ENCODE peak calls at places on chromosomes 4 and X, in four cellular contexts. One of them, this sample, is unnamed.

GRCh38 chr4:11814758-11815157 is 386.1 kb upstream of the HS3ST1 start:
- DNase-seq in lung: no peak
- DNase-seq in suprapubic skin: no peak
- DNase-seq in K562: no peak
- DNase-seq in this sample: no peak

GRCh38 chr4:124717101-124717500 is 4.6 kb upstream of the ANKRD50 start:
- DNase-seq in lung: no peak
- DNase-seq in K562: no peak
- DNase-seq in suprapubic skin: no peak
- DNase-seq in this sample: no peak

GRCh38 chr4:77443941-77444340 is 161.7 kb upstream of the CXCL13 start:
- DNase-seq in suprapubic skin: no peak
- DNase-seq in K562: no peak
- DNase-seq in lung: no peak
- DNase-seq in this sample: peak

GRCh38 chr4:180538384-180539052 is 1704.7 kb upstream of the TENM3 start:
- DNase-seq in K562: no peak
- DNase-seq in lung: no peak
- DNase-seq in suprapubic skin: no peak
- DNase-seq in this sample: no peak

GRCh38 chr4:7844247-7844991 is 95.2 kb downstream of the AFAP1 start:
- DNase-seq in suprapubic skin: peak
- DNase-seq in K562: peak
- DNase-seq in lung: peak
- DNase-seq in this sample: peak

GRCh38 chr4:94523033-94523590 is 71.4 kb downstream of the PDLIM5 start:
- DNase-seq in suprapubic skin: no peak
- DNase-seq in lung: no peak
- DNase-seq in K562: no peak
- DNase-seq in this sample: no peak

GRCh38 chr4:141759796-141760425 is 123.5 kb downstream of the IL15 start:
- DNase-seq in suprapubic skin: no peak
- DNase-seq in K562: no peak
- DNase-seq in lung: no peak
- DNase-seq in this sample: no peak

GRCh38 chr4:5956285-5957021 is 61.8 kb downstream of the C4orf50 start:
- DNase-seq in K562: no peak
- DNase-seq in lung: no peak
- DNase-seq in suprapubic skin: no peak
- DNase-seq in this sample: no peak

GRCh38 chr4:120801171-120801758 is 121.3 kb downstream of the PRDM5 start:
- DNase-seq in K562: no peak
- DNase-seq in lung: no peak
- DNase-seq in suprapubic skin: no peak
- DNase-seq in this sample: peak

GRCh38 chr4:153465583-153465921 is 608 bp upstream of the TMEM131L start:
- DNase-seq in K562: peak
- DNase-seq in suprapubic skin: peak
- DNase-seq in lung: peak
- DNase-seq in this sample: no peak

GRCh38 chr4:144894525-144894924 is 203.5 kb downstream of the ANAPC10 start:
- DNase-seq in K562: no peak
- DNase-seq in lung: no peak
- DNase-seq in suprapubic skin: no peak
- DNase-seq in this sample: no peak

GRCh38 chr4:142567199-142567598 is 278.9 kb downstream of the INPP4B start:
- DNase-seq in K562: no peak
- DNase-seq in lung: no peak
- DNase-seq in suprapubic skin: no peak
- DNase-seq in this sample: no peak

GRCh38 chr4:6221851-6222760 is 21.8 kb upstream of the JAKMIP1 start:
- DNase-seq in lung: no peak
- DNase-seq in suprapubic skin: no peak
- DNase-seq in K562: peak
- DNase-seq in this sample: no peak

GRCh38 chrX:84729809-84730208 is 227.6 kb upstream of the HDX start:
- DNase-seq in lung: no peak
- DNase-seq in K562: peak
- DNase-seq in suprapubic skin: no peak
- DNase-seq in this sample: peak

GRCh38 chr4:187172340-187172761 is 448.7 kb upstream of the FAT1 start:
- DNase-seq in lung: no peak
- DNase-seq in K562: no peak
- DNase-seq in suprapubic skin: no peak
- DNase-seq in this sample: no peak

GRCh38 chr4:158729716-158730559 is 6.7 kb upstream of the PPID start:
- DNase-seq in K562: no peak
- DNase-seq in suprapubic skin: no peak
- DNase-seq in lung: peak
- DNase-seq in this sample: peak

GRCh38 chr4:141036786-141037185 is 96.5 kb downstream of the RNF150 start:
- DNase-seq in K562: no peak
- DNase-seq in lung: no peak
- DNase-seq in suprapubic skin: no peak
- DNase-seq in this sample: no peak

GRCh38 chr4:38717604-38718003 is 53.6 kb downstream of the KLF3 start:
- DNase-seq in suprapubic skin: no peak
- DNase-seq in K562: no peak
- DNase-seq in lung: no peak
- DNase-seq in this sample: peak

GRCh38 chr4:155079866-155080265 is 128.6 kb upstream of the NPY2R start:
- DNase-seq in suprapubic skin: no peak
- DNase-seq in lung: no peak
- DNase-seq in K562: no peak
- DNase-seq in this sample: no peak

GRCh38 chr4:82648356-82648755 is 86.6 kb upstream of the TMEM150C start:
- DNase-seq in K562: no peak
- DNase-seq in lung: no peak
- DNase-seq in suprapubic skin: no peak
- DNase-seq in this sample: no peak

GRCh38 chrX:54248309-54248708 is 65.3 kb upstream of the FAM120C start:
- DNase-seq in suprapubic skin: no peak
- DNase-seq in lung: no peak
- DNase-seq in K562: no peak
- DNase-seq in this sample: peak

GRCh38 chr4:102678107-102678506 is 82.7 kb downstream of the MANBA start:
- DNase-seq in K562: no peak
- DNase-seq in suprapubic skin: no peak
- DNase-seq in lung: no peak
- DNase-seq in this sample: no peak

GRCh38 chr4:10608501-10609219 is 75.9 kb downstream of the CLNK start:
- DNase-seq in K562: no peak
- DNase-seq in suprapubic skin: no peak
- DNase-seq in lung: no peak
- DNase-seq in this sample: no peak

GRCh38 chr4:32884198-32884597 is 2164.0 kb downstream of the PCDH7 start:
- DNase-seq in suprapubic skin: no peak
- DNase-seq in K562: no peak
- DNase-seq in lung: no peak
- DNase-seq in this sample: no peak

GRCh38 chr4:141302926-141303325 is 82.2 kb downstream of the ZNF330 start:
- DNase-seq in suprapubic skin: no peak
- DNase-seq in lung: no peak
- DNase-seq in K562: no peak
- DNase-seq in this sample: no peak

GRCh38 chrX:23845316-23845932 is 62.3 kb downstream of the APOO start:
- DNase-seq in lung: no peak
- DNase-seq in K562: no peak
- DNase-seq in suprapubic skin: no peak
- DNase-seq in this sample: no peak

GRCh38 chr4:85807247-85807915 is 332.4 kb downstream of the ARHGAP24 start:
- DNase-seq in K562: no peak
- DNase-seq in lung: no peak
- DNase-seq in suprapubic skin: no peak
- DNase-seq in this sample: peak

GRCh38 chr4:189804884-189805283 is 135.8 kb upstream of the FRG1 start:
- DNase-seq in lung: no peak
- DNase-seq in K562: no peak
- DNase-seq in suprapubic skin: no peak
- DNase-seq in this sample: no peak

GRCh38 chr4:90127223-90127705 is at the start of gene CCSER1:
- DNase-seq in suprapubic skin: peak
- DNase-seq in lung: peak
- DNase-seq in K562: no peak
- DNase-seq in this sample: no peak
- TF ChIP-seq CTCF in suprapubic skin: no peak
- TF ChIP-seq CTCF in lung: no peak
- TF ChIP-seq CTCF in K562: no peak
- TF ChIP-seq CTCF in this sample: no peak

GRCh38 chr4:104490096-104490769 is 4.5 kb downstream of the CXXC4 start:
- DNase-seq in K562: no peak
- DNase-seq in suprapubic skin: no peak
- DNase-seq in lung: no peak
- DNase-seq in this sample: no peak
- H3K4me3 ChIP-seq in K562: no peak
- H3K4me3 ChIP-seq in suprapubic skin: peak
- H3K4me3 ChIP-seq in lung: no peak
- H3K4me3 ChIP-seq in this sample: no peak

GRCh38 chrX:114962209-114962608 is 55.2 kb downstream of the IL13RA2 start:
- DNase-seq in K562: no peak
- DNase-seq in suprapubic skin: no peak
- DNase-seq in lung: no peak
- DNase-seq in this sample: no peak

GRCh38 chrX:114964374-114964773 is 53.0 kb downstream of the IL13RA2 start:
- DNase-seq in K562: no peak
- DNase-seq in lung: no peak
- DNase-seq in suprapubic skin: no peak
- DNase-seq in this sample: no peak

DNA sequence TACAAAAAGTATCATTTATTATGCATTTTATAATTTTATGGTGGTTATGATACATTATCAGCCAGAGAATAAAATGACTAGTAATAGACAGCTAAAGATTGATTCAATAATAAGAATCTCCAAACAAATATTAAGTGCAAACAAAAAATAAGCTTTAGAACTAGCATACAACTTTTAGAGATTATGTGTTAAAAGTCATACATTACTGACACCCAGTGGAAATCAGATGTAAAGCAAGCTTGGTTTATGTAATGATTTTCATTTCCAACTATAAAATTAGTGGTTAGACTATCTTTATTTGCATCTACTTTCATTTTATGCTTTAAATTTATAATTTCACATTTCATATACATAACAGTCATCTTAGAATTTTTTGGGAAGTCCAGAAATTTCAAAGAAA is 57.7 kb downstream of the IL13RA2 start:
- DNase-seq in lung: no peak
- DNase-seq in suprapubic skin: no peak
- DNase-seq in K562: no peak
- DNase-seq in this sample: no peak
- TF ChIP-seq CTCF in lung: no peak
- TF ChIP-seq CTCF in suprapubic skin: peak
- TF ChIP-seq CTCF in K562: no peak
- TF ChIP-seq CTCF in this sample: peak

DNA sequence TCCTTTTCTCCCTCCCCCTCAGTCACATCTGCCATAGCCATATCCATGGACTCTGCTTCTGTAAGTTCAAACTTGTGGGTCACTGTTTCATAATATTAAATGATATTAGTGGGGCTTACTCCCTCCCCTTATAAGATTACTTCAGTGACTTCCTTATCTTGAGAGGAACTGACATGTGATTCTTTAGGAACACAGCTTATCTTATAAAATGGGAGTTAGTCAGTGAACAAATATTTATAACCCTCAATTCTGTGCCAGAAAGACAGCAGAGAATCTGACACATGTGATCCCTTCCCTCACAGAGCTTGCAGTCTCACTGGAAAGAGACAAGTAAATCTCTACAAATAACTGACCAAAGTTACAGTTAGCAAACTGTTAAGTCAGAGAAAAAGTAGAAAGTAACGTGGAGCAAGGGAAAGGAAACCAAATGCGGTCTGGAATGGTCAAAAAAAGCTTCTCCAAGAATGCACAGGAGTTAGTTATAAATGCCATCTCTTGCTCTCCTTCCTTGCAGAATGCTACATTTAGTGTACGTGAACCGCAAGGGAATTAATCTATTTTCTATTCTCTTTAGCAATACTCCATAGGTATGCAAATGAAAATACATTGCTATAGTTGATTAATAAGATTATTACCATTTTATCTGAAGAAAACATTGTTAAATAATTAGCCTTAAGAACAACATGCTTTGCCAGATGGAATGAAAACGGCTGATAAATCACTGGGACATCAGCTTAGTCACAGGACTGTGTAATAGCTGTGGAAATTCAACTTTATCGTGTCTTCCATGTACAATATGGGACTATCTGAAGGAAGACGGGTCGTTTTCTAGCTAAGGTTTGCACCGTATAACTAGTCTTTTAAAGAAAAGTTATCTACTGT is 29.0 kb downstream of the SGMS2 start:
- DNase-seq in suprapubic skin: no peak
- DNase-seq in K562: no peak
- DNase-seq in lung: no peak
- DNase-seq in this sample: peak
- H3K4me3 ChIP-seq in suprapubic skin: no peak
- H3K4me3 ChIP-seq in K562: no peak
- H3K4me3 ChIP-seq in lung: no peak
- H3K4me3 ChIP-seq in this sample: no peak

GRCh38 chrX:136148391-136148790 is 1.1 kb downstream of the FHL1 start:
- DNase-seq in suprapubic skin: no peak
- DNase-seq in K562: no peak
- DNase-seq in lung: no peak
- DNase-seq in this sample: no peak

GRCh38 chrX:136147966-136148365 is 633 bp downstream of the FHL1 start:
- DNase-seq in lung: no peak
- DNase-seq in K562: no peak
- DNase-seq in suprapubic skin: peak
- DNase-seq in this sample: no peak

GRCh38 chrX:136147320-136147901 is at the start of gene FHL1:
- DNase-seq in K562: peak
- DNase-seq in lung: no peak
- DNase-seq in suprapubic skin: peak
- DNase-seq in this sample: no peak

GRCh38 chrX:136143714-136144113 is 3.6 kb upstream of the FHL1 start:
- DNase-seq in suprapubic skin: no peak
- DNase-seq in K562: no peak
- DNase-seq in lung: no peak
- DNase-seq in this sample: no peak

GRCh38 chrX:136146614-136147319 is 566 bp upstream of the FHL1 start:
- DNase-seq in suprapubic skin: peak
- DNase-seq in K562: no peak
- DNase-seq in lung: no peak
- DNase-seq in this sample: no peak
- TF ChIP-seq CTCF in suprapubic skin: no peak
- TF ChIP-seq CTCF in K562: no peak
- TF ChIP-seq CTCF in lung: no peak
- TF ChIP-seq CTCF in this sample: no peak

GRCh38 chr4:2860391-2861348 is 17.0 kb downstream of the ADD1 start:
- DNase-seq in lung: peak
- DNase-seq in K562: no peak
- DNase-seq in suprapubic skin: no peak
- DNase-seq in this sample: no peak
- H3K4me3 ChIP-seq in lung: no peak
- H3K4me3 ChIP-seq in K562: no peak
- H3K4me3 ChIP-seq in suprapubic skin: no peak
- H3K4me3 ChIP-seq in this sample: no peak

This sample was measured in AG09309.